ENCODE peak calls at places on chromosomes 1 and 21, in four cellular contexts. One of them, this sample, is unnamed.

GRCh38 chr1:7300893-7301292 is 470.2 kb upstream of the VAMP3 start:
- DNase-seq in HepG2: peak; percentile 58
- DNase-seq in tibial nerve: no peak
- DNase-seq in heart left ventricle: no peak
- DNase-seq in this sample: no peak

GRCh38 chr1:112937495-112937894 is 18.5 kb downstream of the SLC16A1 start:
- DNase-seq in HepG2: no peak
- DNase-seq in tibial nerve: no peak
- DNase-seq in heart left ventricle: no peak
- DNase-seq in this sample: no peak

GRCh38 chr1:56095924-56096655 is 483.3 kb downstream of the PLPP3 start:
- DNase-seq in HepG2: no peak
- DNase-seq in tibial nerve: no peak
- DNase-seq in heart left ventricle: no peak
- DNase-seq in this sample: no peak

GRCh38 chr1:155085504-155086181 is 7.0 kb downstream of the EFNA3 start:
- DNase-seq in HepG2: no peak
- DNase-seq in tibial nerve: no peak
- DNase-seq in heart left ventricle: peak; percentile 70
- DNase-seq in this sample: peak; percentile 72

GRCh38 chr1:230632273-230632873 is 9.9 kb upstream of the COG2 start:
- DNase-seq in HepG2: peak; percentile 63
- DNase-seq in tibial nerve: no peak
- DNase-seq in heart left ventricle: no peak
- DNase-seq in this sample: peak; percentile 66

GRCh38 chr1:182257369-182258063 is 134.1 kb downstream of the GLUL start:
- DNase-seq in HepG2: no peak
- DNase-seq in tibial nerve: no peak
- DNase-seq in heart left ventricle: peak; percentile 59
- DNase-seq in this sample: no peak

GRCh38 chr1:101147381-101147780 is 89.4 kb upstream of the S1PR1 start:
- DNase-seq in HepG2: no peak
- DNase-seq in tibial nerve: no peak
- DNase-seq in heart left ventricle: no peak
- DNase-seq in this sample: no peak

GRCh38 chr1:43796111-43796581 is 88.8 kb downstream of the ST3GAL3 start:
- DNase-seq in HepG2: no peak
- DNase-seq in tibial nerve: no peak
- DNase-seq in heart left ventricle: no peak
- DNase-seq in this sample: no peak

GRCh38 chr1:181936269-181936668 is 125.2 kb downstream of the ZNF648 start:
- DNase-seq in HepG2: no peak
- DNase-seq in tibial nerve: no peak
- DNase-seq in heart left ventricle: no peak
- DNase-seq in this sample: no peak

GRCh38 chr1:116529199-116529616 is 41.6 kb downstream of the CD58 start:
- DNase-seq in HepG2: no peak
- DNase-seq in tibial nerve: no peak
- DNase-seq in heart left ventricle: no peak
- DNase-seq in this sample: no peak

GRCh38 chr1:212012034-212012740 is 23.2 kb downstream of the INTS7 start:
- DNase-seq in HepG2: peak; percentile 63
- DNase-seq in tibial nerve: peak; percentile 41
- DNase-seq in heart left ventricle: peak; percentile 66
- DNase-seq in this sample: peak; percentile 76

GRCh38 chr21:45154511-45155508 is 80.4 kb downstream of the ADARB1 start:
- DNase-seq in HepG2: no peak
- DNase-seq in tibial nerve: no peak
- DNase-seq in heart left ventricle: no peak
- DNase-seq in this sample: no peak

GRCh38 chr1:66778969-66779368 is 22.1 kb downstream of the INSL5 start:
- DNase-seq in HepG2: no peak
- DNase-seq in tibial nerve: no peak
- DNase-seq in heart left ventricle: no peak
- DNase-seq in this sample: no peak

GRCh38 chr1:224929335-224930237 is at the start of gene DNAH14:
- DNase-seq in HepG2: peak; percentile 71
- DNase-seq in tibial nerve: no peak
- DNase-seq in heart left ventricle: peak; percentile 64
- DNase-seq in this sample: peak; percentile 79

GRCh38 chr1:153509036-153509435 is 26.8 kb downstream of the S100A6 start:
- DNase-seq in HepG2: no peak
- DNase-seq in tibial nerve: no peak
- DNase-seq in heart left ventricle: no peak
- DNase-seq in this sample: peak; percentile 28

GRCh38 chr1:33045246-33045645 is 8.6 kb upstream of the AK2 start:
- DNase-seq in HepG2: peak; percentile 47
- DNase-seq in tibial nerve: no peak
- DNase-seq in heart left ventricle: no peak
- DNase-seq in this sample: no peak

GRCh38 chr1:119209943-119210342 is 69.5 kb upstream of the WARS2 start:
- DNase-seq in HepG2: no peak
- DNase-seq in tibial nerve: no peak
- DNase-seq in heart left ventricle: no peak
- DNase-seq in this sample: no peak

GRCh38 chr1:43389326-43390313 is at the start of the genes MED8 and SZT2:
- DNase-seq in HepG2: peak; percentile 95
- DNase-seq in tibial nerve: peak; percentile 95
- DNase-seq in heart left ventricle: peak; percentile 96
- DNase-seq in this sample: peak; percentile 97

GRCh38 chr1:119790481-119791198 is 20.6 kb downstream of the REG4 start:
- DNase-seq in HepG2: no peak
- DNase-seq in tibial nerve: no peak
- DNase-seq in heart left ventricle: no peak
- DNase-seq in this sample: no peak

GRCh38 chr1:183093821-183094287 is 70.6 kb downstream of the LAMC1 start:
- DNase-seq in HepG2: no peak
- DNase-seq in tibial nerve: no peak
- DNase-seq in heart left ventricle: no peak
- DNase-seq in this sample: no peak

GRCh38 chr1:161182214-161182613 is 4.9 kb upstream of the B4GALT3 start:
- DNase-seq in HepG2: no peak
- DNase-seq in tibial nerve: no peak
- DNase-seq in heart left ventricle: no peak
- DNase-seq in this sample: no peak

GRCh38 chr1:86423473-86423872 is 498 bp upstream of the CLCA2 start:
- DNase-seq in HepG2: no peak
- DNase-seq in tibial nerve: no peak
- DNase-seq in heart left ventricle: no peak
- DNase-seq in this sample: no peak

GRCh38 chr21:37373539-37373938 is 7.0 kb downstream of the DYRK1A start:
- DNase-seq in HepG2: no peak
- DNase-seq in tibial nerve: no peak
- DNase-seq in heart left ventricle: no peak
- DNase-seq in this sample: no peak

GRCh38 chr1:220786337-220787068 is at the start of gene MTARC1:
- DNase-seq in HepG2: peak; percentile 86
- DNase-seq in tibial nerve: no peak
- DNase-seq in heart left ventricle: peak; percentile 88
- DNase-seq in this sample: peak; percentile 95

GRCh38 chr1:22616571-22616970 is 19.9 kb upstream of the C1QA start:
- DNase-seq in HepG2: no peak
- DNase-seq in tibial nerve: no peak
- DNase-seq in heart left ventricle: no peak
- DNase-seq in this sample: no peak

GRCh38 chr1:99820546-99820945 is 29.6 kb upstream of the AGL start:
- DNase-seq in HepG2: no peak
- DNase-seq in tibial nerve: no peak
- DNase-seq in heart left ventricle: no peak
- DNase-seq in this sample: no peak

GRCh38 chr21:38756746-38757145 is 49.0 kb upstream of the ETS2 start:
- DNase-seq in HepG2: no peak
- DNase-seq in tibial nerve: no peak
- DNase-seq in heart left ventricle: no peak
- DNase-seq in this sample: no peak

GRCh38 chr1:6462412-6463119 is 3.4 kb downstream of the TNFRSF25 start:
- DNase-seq in HepG2: no peak
- DNase-seq in tibial nerve: no peak
- DNase-seq in heart left ventricle: no peak
- DNase-seq in this sample: no peak

GRCh38 chr1:32332290-32333079 is 3.5 kb downstream of the MARCKSL1 start:
- DNase-seq in HepG2: no peak
- DNase-seq in tibial nerve: no peak
- DNase-seq in heart left ventricle: no peak
- DNase-seq in this sample: no peak

GRCh38 chr1:175319112-175319911 is 126.7 kb upstream of the KIAA0040 start:
- DNase-seq in HepG2: peak; percentile 52
- DNase-seq in tibial nerve: peak; percentile 61
- DNase-seq in heart left ventricle: peak; percentile 85
- DNase-seq in this sample: peak; percentile 83
- H3K27ac ChIP-seq in HepG2: no peak overlapping the region
- H3K27ac ChIP-seq in tibial nerve: no peak overlapping the region
- H3K27ac ChIP-seq in heart left ventricle: peak overlapping the region; percentile 83
- H3K27ac ChIP-seq in this sample: no peak overlapping the region

DNA sequence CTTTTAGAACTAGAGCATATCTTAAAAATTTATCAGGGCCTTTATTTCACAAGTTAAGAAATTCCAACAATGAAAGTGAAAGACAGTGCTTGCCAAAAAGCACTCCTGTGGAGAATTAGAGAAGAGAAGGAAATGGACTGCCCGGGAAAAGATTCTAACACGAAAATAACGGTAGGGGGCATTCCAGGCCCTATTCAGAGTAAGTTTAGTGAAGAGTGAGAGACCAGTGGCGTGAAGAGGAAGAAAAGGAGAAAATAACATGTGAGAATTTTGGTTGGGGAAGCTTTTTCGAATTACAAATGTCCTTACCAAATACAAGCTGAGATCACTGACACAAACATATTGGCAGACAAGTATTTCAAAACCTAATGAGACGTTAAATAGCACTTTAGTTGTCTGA is 38.4 kb upstream of the RBM34 start:
- DNase-seq in HepG2: no peak
- DNase-seq in tibial nerve: no peak
- DNase-seq in heart left ventricle: no peak
- DNase-seq in this sample: no peak
- TF ChIP-seq CTCF in HepG2: no peak
- TF ChIP-seq CTCF in tibial nerve: no peak
- TF ChIP-seq CTCF in heart left ventricle: peak; percentile 36
- TF ChIP-seq CTCF in this sample: no peak

GRCh38 chr1:15742339-15742801 is at the start of gene TMEM82:
- DNase-seq in HepG2: no peak
- DNase-seq in tibial nerve: no peak
- DNase-seq in heart left ventricle: no peak
- DNase-seq in this sample: no peak
- H3K4me3 ChIP-seq in HepG2: peak within 1 kb of the TSS; percentile 39
- H3K4me3 ChIP-seq in tibial nerve: no peak within 1 kb of the TSS
- H3K4me3 ChIP-seq in heart left ventricle: no peak within 1 kb of the TSS
- H3K4me3 ChIP-seq in this sample: no peak within 1 kb of the TSS

GRCh38 chr1:162877412-162877811 is 16.4 kb upstream of the CCDC190 start:
- DNase-seq in HepG2: no peak
- DNase-seq in tibial nerve: no peak
- DNase-seq in heart left ventricle: no peak
- DNase-seq in this sample: no peak

GRCh38 chr1:162876751-162877150 is 15.8 kb upstream of the CCDC190 start:
- DNase-seq in HepG2: no peak
- DNase-seq in tibial nerve: no peak
- DNase-seq in heart left ventricle: no peak
- DNase-seq in this sample: peak; percentile 57

GRCh38 chr1:162881590-162881989 is 20.6 kb upstream of the CCDC190 start:
- DNase-seq in HepG2: no peak
- DNase-seq in tibial nerve: no peak
- DNase-seq in heart left ventricle: no peak
- DNase-seq in this sample: no peak

GRCh38 chr1:162873671-162874666 is 13.0 kb upstream of the CCDC190 start:
- DNase-seq in HepG2: peak; percentile 75
- DNase-seq in tibial nerve: no peak
- DNase-seq in heart left ventricle: no peak
- DNase-seq in this sample: no peak

GRCh38 chr1:162878000-162878596 is 17.1 kb upstream of the CCDC190 start:
- DNase-seq in HepG2: peak; percentile 45
- DNase-seq in tibial nerve: no peak
- DNase-seq in heart left ventricle: peak; percentile 45
- DNase-seq in this sample: peak; percentile 83
- H3K27ac ChIP-seq in HepG2: no peak overlapping the region
- H3K27ac ChIP-seq in tibial nerve: no peak overlapping the region
- H3K27ac ChIP-seq in heart left ventricle: no peak overlapping the region
- H3K27ac ChIP-seq in this sample: no peak overlapping the region

GRCh38 chr1:29414091-29414490 is 177.8 kb downstream of the PTPRU start:
- DNase-seq in HepG2: no peak
- DNase-seq in tibial nerve: no peak
- DNase-seq in heart left ventricle: no peak
- DNase-seq in this sample: no peak

GRCh38 chr1:29413661-29414060 is 177.3 kb downstream of the PTPRU start:
- DNase-seq in HepG2: no peak
- DNase-seq in tibial nerve: no peak
- DNase-seq in heart left ventricle: no peak
- DNase-seq in this sample: no peak

GRCh38 chr1:29415861-29416260 is 179.5 kb downstream of the PTPRU start:
- DNase-seq in HepG2: no peak
- DNase-seq in tibial nerve: no peak
- DNase-seq in heart left ventricle: no peak
- DNase-seq in this sample: no peak

GRCh38 chr1:29416267-29416666 is 179.9 kb downstream of the PTPRU start:
- DNase-seq in HepG2: no peak
- DNase-seq in tibial nerve: no peak
- DNase-seq in heart left ventricle: no peak
- DNase-seq in this sample: no peak

GRCh38 chr1:29415156-29415830 is 179.0 kb downstream of the PTPRU start:
- DNase-seq in HepG2: peak; percentile 49
- DNase-seq in tibial nerve: no peak
- DNase-seq in heart left ventricle: no peak
- DNase-seq in this sample: peak; percentile 74
- TF ChIP-seq CTCF in HepG2: peak; percentile 59
- TF ChIP-seq CTCF in tibial nerve: no peak
- TF ChIP-seq CTCF in heart left ventricle: no peak
- TF ChIP-seq CTCF in this sample: peak; percentile 70

This sample was measured in WERI-Rb-1.